ENCODE peak calls at places on chromosomes 7 and 10, in seven cellular contexts. D is lower lobe of right lung, N is GM12865, F is esophagus squamous epithelium, O is cardiac muscle cell, H is ovary, L is cardiac fibroblast. S is an unnamed sample.

GRCh38 chr10:64430690-64431323 is 909.6 kb downstream of the REEP3 start:
- DNase-seq in D (no peak), O (peak; percentile 65), H (no peak), F (no peak), N (peak; percentile 4), L (peak; percentile 52), S (peak; percentile 8)

GRCh38 chr10:31770307-31770902 is 158.2 kb downstream of the ARHGAP12 start:
- DNase-seq in H (no peak), N (peak; percentile 67), O (peak; percentile 56), L (peak; percentile 28), F (no peak), D (peak; percentile 60), S (no peak)

GRCh38 chr10:113457408-113457807 is 95.4 kb upstream of the HABP2 start:
- DNase-seq in O (no peak), H (no peak), D (no peak), F (no peak), N (no peak), L (no peak), S (no peak)

GRCh38 chr10:77099136-77099535 is 538.5 kb downstream of the KCNMA1 start:
- DNase-seq in H (no peak), F (no peak), N (no peak), L (no peak), O (no peak), D (no peak), S (no peak)

GRCh38 chr10:30155401-30155800 is 96.0 kb upstream of the JCAD start:
- DNase-seq in D (no peak), F (no peak), O (no peak), N (peak; percentile 69), H (no peak), L (peak; percentile 36), S (peak; percentile 27)

GRCh38 chr7:40720401-40720800 is 585.6 kb downstream of the SUGCT start:
- DNase-seq in D (no peak), L (peak; percentile 71), F (no peak), H (no peak), O (no peak), N (no peak), S (no peak)

GRCh38 chr10:86753056-86753455 is 3.4 kb upstream of the BMPR1A start:
- DNase-seq in N (peak; percentile 17), O (no peak), F (no peak), L (no peak), H (no peak), D (no peak), S (no peak)

GRCh38 chr7:112074464-112074863 is 131.7 kb downstream of the DOCK4 start:
- DNase-seq in L (no peak), H (no peak), D (no peak), O (no peak), N (no peak), F (no peak), S (no peak)

GRCh38 chr7:114760477-114760876 is 161.4 kb upstream of the MDFIC start:
- DNase-seq in L (no peak), F (no peak), N (no peak), O (no peak), D (no peak), H (no peak), S (no peak)

GRCh38 chr10:948347-948746 is 16.8 kb upstream of the LARP4B start:
- DNase-seq in F (no peak), N (no peak), D (no peak), L (no peak), H (no peak), O (no peak), S (no peak)

GRCh38 chr7:132720835-132721234 is 144.6 kb upstream of the PLXNA4 start:
- DNase-seq in F (no peak), H (no peak), N (no peak), O (no peak), L (no peak), D (no peak), S (no peak)

DNA sequence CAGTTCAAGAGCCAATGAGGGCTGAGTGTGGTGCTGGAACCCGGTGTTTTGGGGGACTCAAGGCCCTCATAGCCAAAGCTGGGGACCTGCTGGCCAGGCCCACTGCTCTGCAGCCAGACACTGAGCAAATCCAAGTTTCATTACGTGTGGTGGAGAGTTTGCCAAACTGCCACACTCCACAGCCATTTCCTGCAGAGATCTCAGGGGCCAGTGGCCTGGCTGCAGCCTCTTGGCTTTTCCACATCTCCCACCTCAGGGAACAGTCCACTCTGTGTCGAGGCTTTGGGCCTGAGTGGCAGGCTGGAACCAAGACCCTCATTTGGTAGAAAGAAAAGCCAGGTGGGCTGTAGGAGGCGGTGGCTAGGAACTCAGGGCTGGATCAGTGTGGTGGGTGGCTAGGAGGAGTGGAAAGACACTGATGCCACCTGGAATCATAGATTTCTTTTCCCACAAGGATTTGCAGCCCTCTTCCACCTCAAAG is 3.2 kb downstream of the HOXA11 start:
- DNase-seq in O (no peak), F (no peak), H (peak; percentile 19), L (no peak), D (no peak), N (no peak), S (no peak)
- H3K4me3 ChIP-seq in O (no peak overlapping the region), F (no peak overlapping the region), H (peak overlapping the region; percentile 21), L (no peak overlapping the region), D (no peak overlapping the region), N (no peak overlapping the region), S (no peak overlapping the region)

DNA sequence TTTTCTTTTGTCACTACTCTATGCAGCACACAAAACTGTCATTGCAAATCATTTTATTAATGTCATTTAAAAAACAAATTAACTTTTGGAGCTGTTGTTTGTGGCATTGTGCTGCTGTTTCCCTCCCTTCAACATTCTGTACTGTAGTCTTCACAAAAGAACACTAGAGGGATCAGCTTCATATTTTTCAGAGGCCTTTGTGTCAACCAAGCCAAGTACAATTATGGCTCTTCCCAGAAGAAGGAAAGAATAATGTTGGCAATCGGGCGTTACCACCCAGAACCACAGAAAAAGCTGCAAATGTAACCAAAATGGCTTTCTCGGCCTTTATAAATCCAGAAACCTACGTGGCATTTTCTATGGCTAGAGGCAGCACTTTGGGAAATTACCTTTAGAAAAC is 98.9 kb upstream of the COL1A2 start:
- DNase-seq in F (no peak), H (no peak), N (no peak), L (peak; percentile 92), D (no peak), O (peak; percentile 38), S (peak; percentile 91)
- TF ChIP-seq CTCF in F (no peak), H (peak; percentile 73), N (no peak), L (peak; percentile 68), D (peak; percentile 41), O (peak; percentile 78), S (peak; percentile 83)

GRCh38 chr7:135707570-135707966 is 20.4 kb downstream of the SLC13A4 start:
- DNase-seq in N (no peak), L (no peak), H (no peak), D (no peak), F (no peak), O (no peak), S (no peak)

GRCh38 chr7:135709508-135709907 is 18.5 kb downstream of the SLC13A4 start:
- DNase-seq in N (no peak), F (no peak), L (no peak), H (no peak), D (no peak), O (no peak), S (no peak)

GRCh38 chr7:135706038-135706742 is 21.8 kb downstream of the SLC13A4 start:
- DNase-seq in N (no peak), D (no peak), L (no peak), H (no peak), O (no peak), F (no peak), S (no peak)

GRCh38 chr7:135706858-135707569 is 21.0 kb downstream of the SLC13A4 start:
- DNase-seq in L (peak; percentile 26), O (no peak), D (no peak), N (no peak), H (no peak), F (no peak), S (no peak)

DNA sequence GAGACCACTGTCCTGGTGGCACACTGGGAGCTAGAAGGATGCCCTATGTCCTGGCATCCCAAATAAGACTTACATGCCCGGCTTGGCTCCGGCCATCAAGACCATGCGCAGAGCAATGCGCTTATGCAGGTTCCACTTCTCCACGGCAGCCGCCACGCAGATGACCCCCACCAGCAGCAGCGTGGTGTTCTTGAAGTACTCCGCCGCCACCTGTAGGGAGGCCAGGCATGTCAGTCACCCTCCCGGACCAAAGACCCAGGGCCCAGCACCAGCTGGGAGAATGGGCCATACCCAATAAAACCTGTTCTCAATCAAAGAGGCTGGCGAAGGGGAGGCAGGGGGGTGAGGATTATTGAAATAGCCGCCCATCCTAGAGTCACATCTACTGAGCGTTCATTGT is 19.9 kb downstream of the SLC13A4 start:
- DNase-seq in H (no peak), D (no peak), O (no peak), N (no peak), F (no peak), L (no peak), S (no peak)
- H3K4me3 ChIP-seq in H (no peak overlapping the region), D (no peak overlapping the region), O (no peak overlapping the region), N (no peak overlapping the region), F (no peak overlapping the region), L (no peak overlapping the region), S (no peak overlapping the region)

DNA sequence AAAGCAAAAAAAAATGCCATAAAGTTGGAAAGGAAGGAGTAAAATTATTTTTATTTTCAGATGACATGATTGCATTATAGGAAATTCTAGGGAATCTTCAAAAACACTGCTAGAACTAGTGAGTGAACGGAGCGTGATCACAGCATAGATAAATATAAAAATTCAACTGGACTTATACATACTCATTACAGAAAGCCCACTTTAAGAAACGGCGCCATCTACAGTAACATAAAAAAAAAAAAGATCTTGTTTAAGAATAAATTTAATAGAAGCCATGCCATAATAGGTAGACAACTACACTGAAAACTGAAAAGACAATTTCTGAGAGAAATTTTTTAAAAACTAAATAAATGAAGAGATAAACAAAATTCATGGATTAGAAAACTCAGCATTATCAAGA is 623.1 kb upstream of the MGMT start:
- DNase-seq in F (no peak), L (no peak), D (no peak), H (no peak), N (no peak), O (peak; percentile 26), S (no peak)
- TF ChIP-seq CTCF in F (no peak), L (no peak), D (no peak), H (no peak), N (no peak), O (peak; percentile 17), S (no peak)

GRCh38 chr10:60304832-60305231 is 84.8 kb downstream of the ANK3 start:
- DNase-seq in N (no peak), D (no peak), F (no peak), H (no peak), L (no peak), O (no peak), S (no peak)
- H3K4me3 ChIP-seq in N (no peak overlapping the region), D (no peak overlapping the region), F (no peak overlapping the region), H (no peak overlapping the region), L (no peak overlapping the region), O (no peak overlapping the region), S (no peak overlapping the region)

DNA sequence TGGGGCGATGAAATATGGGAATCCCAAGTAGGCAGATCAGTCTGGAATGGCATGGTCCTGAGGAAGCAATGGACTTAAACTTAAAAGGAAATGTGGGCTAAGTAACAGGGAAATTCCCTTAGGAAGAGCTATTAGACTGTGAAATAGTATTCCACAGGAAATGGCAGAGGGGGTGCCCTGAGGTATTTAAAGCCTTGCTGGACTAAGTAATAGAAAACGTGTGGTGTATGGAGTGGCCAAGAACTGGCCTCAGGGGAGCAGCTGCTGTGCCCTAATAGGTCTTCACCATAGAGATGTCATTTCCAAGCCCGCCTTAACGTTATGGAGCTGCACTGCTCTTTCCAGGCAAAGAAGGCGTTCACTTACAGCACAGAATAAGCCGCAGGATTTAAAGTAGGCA is 365.2 kb upstream of the ZMIZ1 start:
- DNase-seq in D (no peak), F (no peak), O (no peak), L (no peak), H (no peak), N (no peak), S (peak; percentile 6)
- TF ChIP-seq CTCF in D (no peak), F (no peak), O (no peak), L (no peak), H (no peak), N (no peak), S (no peak)

GRCh38 chr7:34044734-34045353 is 139.5 kb downstream of the BMPER start:
- DNase-seq in N (no peak), H (no peak), O (no peak), D (no peak), F (no peak), L (no peak), S (no peak)
- H3K4me3 ChIP-seq in N (no peak overlapping the region), H (no peak overlapping the region), O (no peak overlapping the region), D (no peak overlapping the region), F (no peak overlapping the region), L (no peak overlapping the region), S (no peak overlapping the region)